ENCODE peak calls at places on chromosomes 1 and 21, in ten cellular contexts. E is uterus, K is neural progenitor cell, H is left lung, I is A549, B is K562, Y is mucosa of descending colon, P is ovary, C is right cardiac atrium, V is small intestine. O is an unnamed sample. For H3K4me1, the result is how much of the 10 kb centered on the place peaks cover.

GRCh38 chr1:39842726-39843305 is 40.5 kb downstream of the TRIT1 start:
- DNase-seq in E (no peak), K (no peak), H (no peak), I (no peak), B (no peak), Y (no peak), P (no peak), C (no peak), V (no peak), O (no peak)

GRCh38 chr1:30302808-30303310 is 420.5 kb downstream of the MATN1 start:
- DNase-seq in E (no peak), K (no peak), H (no peak), I (no peak), B (no peak), Y (no peak), P (no peak), C (no peak), V (no peak), O (no peak)

GRCh38 chr21:21165063-21165645 is 166.9 kb downstream of the NCAM2 start:
- DNase-seq in E (no peak), K (no peak), H (no peak), I (no peak), B (no peak), Y (no peak), P (no peak), C (peak), V (no peak), O (no peak)

GRCh38 chr1:203791498-203791897 is 3.9 kb upstream of the ZBED6 start:
- DNase-seq in E (no peak), K (no peak), H (no peak), I (no peak), B (no peak), Y (no peak), P (no peak), C (no peak), V (no peak), O (no peak)

GRCh38 chr1:5882367-5883128 is 109.7 kb downstream of the NPHP4 start:
- DNase-seq in E (no peak), K (no peak), H (no peak), I (no peak), B (no peak), Y (no peak), P (no peak), C (no peak), V (no peak), O (no peak)

GRCh38 chr1:194644528-194644927 is 1458.1 kb upstream of the B3GALT2 start:
- DNase-seq in E (no peak), K (no peak), H (no peak), I (no peak), B (no peak), Y (no peak), P (no peak), C (no peak), V (no peak), O (no peak)

GRCh38 chr1:83905315-83905907 is 93.5 kb downstream of the TTLL7 start:
- DNase-seq in E (no peak), K (peak), H (no peak), I (no peak), B (peak), Y (no peak), P (no peak), C (no peak), V (peak), O (no peak)

GRCh38 chr1:20028125-20028524 is 41.9 kb upstream of the PLA2G5 start:
- DNase-seq in E (no peak), K (no peak), H (no peak), I (no peak), B (no peak), Y (no peak), P (peak), C (peak), V (no peak), O (no peak)

GRCh38 chr1:246809473-246809872 is 85.3 kb downstream of the SCCPDH start:
- DNase-seq in E (no peak), K (no peak), H (no peak), I (no peak), B (no peak), Y (no peak), P (no peak), C (no peak), V (no peak), O (no peak)

GRCh38 chr1:89633103-89633744 is at the start of gene LRRC8C:
- DNase-seq in E (peak), K (peak), H (peak), I (peak), B (peak), Y (peak), P (peak), C (peak), V (peak), O (peak)

GRCh38 chr1:169110265-169110664 is 3.8 kb downstream of the ATP1B1 start:
- DNase-seq in E (no peak), K (peak), H (no peak), I (no peak), B (no peak), Y (no peak), P (no peak), C (no peak), V (peak), O (no peak)

GRCh38 chr1:193927550-193927949 is 741.1 kb upstream of the B3GALT2 start:
- DNase-seq in E (no peak), K (no peak), H (no peak), I (no peak), B (no peak), Y (no peak), P (no peak), C (no peak), V (no peak), O (no peak)

GRCh38 chr1:158124034-158124433 is 56.7 kb upstream of the CD1D start:
- DNase-seq in E (no peak), K (no peak), H (no peak), I (no peak), B (no peak), Y (no peak), P (no peak), C (no peak), V (no peak), O (no peak)

GRCh38 chr1:61220531-61220930 is 138.2 kb downstream of the NFIA start:
- DNase-seq in E (no peak), K (no peak), H (no peak), I (no peak), B (no peak), Y (no peak), P (no peak), C (no peak), V (no peak), O (no peak)

GRCh38 chr1:175742790-175743459 is 470 bp downstream of the TNR start:
- DNase-seq in E (no peak), K (peak), H (no peak), I (peak), B (peak), Y (no peak), P (no peak), C (no peak), V (peak), O (no peak)

GRCh38 chr1:154925335-154926170 is 11.0 kb downstream of the PMVK start:
- DNase-seq in E (no peak), K (no peak), H (no peak), I (no peak), B (no peak), Y (no peak), P (no peak), C (no peak), V (no peak), O (no peak)

GRCh38 chr1:145892486-145893087 is 6.9 kb upstream of the ANKRD35 start:
- DNase-seq in E (peak), K (no peak), H (no peak), I (peak), B (peak), Y (no peak), P (peak), C (peak), V (no peak), O (no peak)

GRCh38 chr21:38765056-38765455 is 40.7 kb upstream of the ETS2 start:
- DNase-seq in E (no peak), K (no peak), H (no peak), I (no peak), B (no peak), Y (no peak), P (no peak), C (no peak), V (no peak), O (no peak)

GRCh38 chr1:184194251-184194650 is 142.7 kb downstream of the TSEN15 start:
- DNase-seq in E (no peak), K (no peak), H (no peak), I (no peak), B (no peak), Y (no peak), P (no peak), C (no peak), V (no peak), O (no peak)

GRCh38 chr1:184199036-184199796 is 147.7 kb downstream of the TSEN15 start:
- DNase-seq in E (no peak), K (no peak), H (no peak), I (no peak), B (no peak), Y (no peak), P (no peak), C (no peak), V (no peak), O (no peak)

DNA sequence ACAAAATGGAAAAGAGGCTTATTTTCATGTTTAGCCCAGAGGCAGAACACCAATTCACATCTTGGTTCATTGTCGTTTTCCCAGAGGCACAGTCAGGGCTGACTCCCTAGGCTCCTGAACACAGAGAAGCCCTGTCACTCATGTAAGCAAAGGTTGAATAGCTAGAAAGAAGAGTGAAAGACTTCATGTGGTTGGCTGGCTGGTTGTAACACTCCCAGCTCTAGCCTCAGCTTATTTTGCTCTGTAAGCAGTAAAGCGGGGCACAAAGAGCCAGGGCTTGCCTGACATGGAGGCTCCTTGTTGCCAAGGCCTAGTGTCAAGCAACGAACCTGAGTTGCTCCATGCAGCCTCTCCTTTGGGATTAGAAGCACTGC is 148.3 kb downstream of the TSEN15 start:
- DNase-seq in E (no peak), K (peak), H (no peak), I (no peak), B (no peak), Y (no peak), P (no peak), C (no peak), V (no peak), O (no peak)
- H3K4me3 ChIP-seq in E (no peak), K (no peak), H (no peak), I (no peak), B (no peak), Y (no peak), P (no peak), C (no peak), V (no peak), O (no peak)

DNA sequence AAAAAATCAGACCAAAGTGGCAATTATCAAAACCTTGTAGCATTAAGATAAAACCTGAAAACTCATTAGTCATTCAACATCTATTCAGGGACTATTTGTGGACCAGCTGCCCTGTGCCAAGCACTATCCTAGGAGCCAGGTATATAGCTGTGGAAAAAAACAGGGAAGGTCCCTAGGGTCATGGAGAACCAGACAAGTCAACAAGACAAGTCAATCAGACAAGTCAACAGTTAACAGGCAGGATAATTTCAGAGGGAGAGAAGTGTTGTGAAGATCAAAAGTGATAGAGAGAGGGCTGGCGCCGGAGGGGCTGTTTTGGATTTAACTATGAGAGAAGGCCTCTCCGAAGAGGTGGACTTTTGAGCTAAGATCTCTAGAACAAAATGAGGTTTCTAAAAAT is 3.3 kb upstream of the ATP1A4 start:
- DNase-seq in E (no peak), K (no peak), H (no peak), I (no peak), B (no peak), Y (no peak), P (no peak), C (no peak), V (no peak), O (no peak)
- H3K4me1 ChIP-seq in E (under half), K (under half), H (under half), I (under half), B (under half), Y (under half), P (under half), C (under half), V (under half), O (under half)

DNA sequence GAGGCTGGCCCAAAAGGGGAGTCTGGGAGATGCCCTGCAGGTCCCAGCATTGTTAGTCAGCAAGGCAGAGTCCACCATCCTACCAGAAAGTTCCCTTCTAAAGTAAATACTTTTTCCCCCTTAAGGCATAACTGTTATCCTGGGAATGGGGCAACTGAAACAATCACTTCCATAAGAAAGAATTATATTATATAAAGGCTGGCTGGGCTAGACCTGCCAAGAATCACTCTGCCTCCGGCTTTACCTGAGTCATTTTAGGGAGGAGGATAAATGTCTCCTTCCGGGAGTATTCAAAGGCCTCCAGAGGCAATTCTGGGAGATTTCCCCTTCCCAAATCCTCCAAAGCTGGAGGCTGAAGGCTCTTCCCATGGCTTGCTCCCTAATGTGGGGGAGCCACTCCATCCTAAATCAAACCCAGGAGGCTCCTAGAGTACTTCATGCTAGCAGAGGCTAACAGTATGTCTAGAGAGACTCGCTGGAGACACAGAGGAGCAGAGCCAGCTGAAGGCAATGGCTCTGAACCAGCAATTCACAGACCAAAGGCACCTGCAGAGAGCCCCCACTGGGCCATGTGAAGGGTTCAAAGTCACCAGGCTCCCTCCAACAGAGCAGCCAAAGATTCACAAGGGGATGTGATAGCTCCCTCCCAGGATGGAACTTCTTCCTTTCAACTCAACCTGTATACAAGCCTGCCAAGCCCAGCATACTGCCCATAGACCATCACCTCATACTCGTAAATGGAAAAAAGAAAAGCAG is 116.0 kb downstream of the ASTN1 start:
- DNase-seq in E (no peak), K (no peak), H (no peak), I (no peak), B (no peak), Y (no peak), P (no peak), C (no peak), V (no peak), O (no peak)
- H3K4me3 ChIP-seq in E (no peak), K (no peak), H (no peak), I (no peak), B (no peak), Y (no peak), P (no peak), C (no peak), V (no peak), O (no peak)

GRCh38 chr1:22052115-22053017 is at the start of gene CDC42:
- DNase-seq in E (peak), K (peak), H (peak), I (peak), B (peak), Y (peak), P (peak), C (peak), V (peak), O (peak)

GRCh38 chr1:22056043-22056442 is 3.5 kb downstream of the CDC42 start:
- DNase-seq in E (no peak), K (no peak), H (no peak), I (no peak), B (no peak), Y (no peak), P (no peak), C (no peak), V (no peak), O (no peak)

GRCh38 chr1:22055463-22055862 is 3.0 kb downstream of the CDC42 start:
- DNase-seq in E (no peak), K (no peak), H (no peak), I (no peak), B (no peak), Y (no peak), P (no peak), C (no peak), V (no peak), O (no peak)

GRCh38 chr1:22053018-22053860 is 730 bp downstream of the CDC42 start:
- DNase-seq in E (peak), K (peak), H (peak), I (peak), B (peak), Y (peak), P (peak), C (peak), V (peak), O (peak)

DNA sequence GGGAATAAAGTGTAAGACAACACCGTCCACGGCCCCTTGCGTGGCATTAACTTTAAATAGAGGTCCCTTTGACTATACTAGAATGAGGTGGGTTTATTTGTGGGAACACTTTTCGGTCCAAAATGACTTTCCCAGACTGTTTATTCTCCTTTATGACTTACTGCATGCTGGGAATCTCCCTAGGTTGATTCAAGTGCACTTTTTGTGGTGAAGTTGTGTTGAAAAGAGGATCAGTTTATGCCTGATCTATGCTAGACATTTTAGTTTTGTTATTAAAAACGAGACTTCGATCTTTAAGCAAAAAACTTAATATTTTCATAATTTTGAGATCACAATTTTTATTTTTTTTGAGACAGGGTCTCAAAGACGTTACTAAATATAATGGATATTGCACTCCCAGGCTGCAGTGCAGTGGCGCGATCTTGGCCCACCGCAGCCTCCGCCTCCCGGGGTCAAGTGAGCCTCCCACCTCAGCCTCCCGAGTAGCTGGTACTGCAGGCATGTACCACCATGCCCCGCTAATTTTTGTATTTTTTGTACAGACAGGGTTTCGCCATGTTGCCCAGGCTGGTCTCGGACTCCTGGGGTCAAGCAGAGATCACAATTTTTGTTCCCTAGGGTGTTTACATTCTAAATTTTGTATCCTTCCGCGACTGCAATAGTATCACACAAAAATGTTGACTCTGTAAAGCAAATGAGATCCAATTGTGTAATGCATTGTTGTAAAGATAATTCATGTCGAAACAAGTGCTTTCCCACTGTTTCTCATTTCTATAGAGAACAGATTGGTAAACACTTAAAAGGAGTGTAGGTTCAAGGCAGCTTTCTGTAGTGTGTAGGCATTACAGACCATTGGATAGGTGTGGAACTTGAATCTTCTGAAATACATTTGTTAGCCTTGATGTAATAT is 1.6 kb downstream of the CDC42 start:
- DNase-seq in E (no peak), K (no peak), H (no peak), I (no peak), B (no peak), Y (no peak), P (no peak), C (no peak), V (no peak), O (no peak)
- H3K4me1 ChIP-seq in E (under half), K (under half), H (half or more), I (under half), B (under half), Y (under half), P (under half), C (under half), V (under half), O (under half)

DNA sequence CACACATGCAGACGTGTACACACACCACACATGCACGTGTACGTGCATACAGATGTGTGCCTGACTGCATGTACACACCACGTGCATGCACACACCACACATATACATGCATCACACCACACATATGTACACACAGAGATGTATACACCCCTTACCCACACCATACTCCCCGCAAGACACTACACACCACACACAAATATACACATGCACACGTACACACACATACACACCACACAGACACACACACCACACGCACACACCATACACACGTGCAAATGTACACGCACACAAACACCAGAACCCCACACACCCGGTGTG is 9.7 kb downstream of the ITGB2 start:
- DNase-seq in E (no peak), K (no peak), H (no peak), I (no peak), B (no peak), Y (no peak), P (no peak), C (no peak), V (no peak), O (no peak)
- H3K4me3 ChIP-seq in E (no peak), K (no peak), H (peak), I (no peak), B (no peak), Y (no peak), P (no peak), C (no peak), V (no peak), O (peak)